ENCODE peak calls at places on chromosomes 7 and 10, in seven cellular contexts. Y is fibroblast of mammary gland, D is AG04450, F is fibroblast of the aortic adventitia, W is keratinocyte, C is prostate gland, P is colonic mucosa. Q is an unnamed sample.
A peak's percentile ranks its signal among the peaks of the same experiment; 100 is the strongest.

GRCh38 chr7:72335561-72336381 is 76.4 kb downstream of the CALN1 start:
- DNase-seq in Y (no peak), D (no peak), F (no peak), W (no peak), C (no peak), P (no peak), Q (no peak)

GRCh38 chr7:140478361-140479061 is 794 bp downstream of the MKRN1 start:
- DNase-seq in Y (peak; percentile 24), D (no peak), F (peak; percentile 42), W (no peak), C (peak; percentile 12), P (peak; percentile 48), Q (peak; percentile 52)

GRCh38 chr7:116258734-116259133 is 48.4 kb downstream of the TES start:
- DNase-seq in Y (peak; percentile 77), D (no peak), F (peak; percentile 84), W (no peak), C (peak; percentile 23), P (peak; percentile 37), Q (peak; percentile 86)

GRCh38 chr7:41134242-41134872 is 568.5 kb downstream of the INHBA start:
- DNase-seq in Y (peak; percentile 59), D (no peak), F (peak; percentile 53), W (no peak), C (no peak), P (no peak), Q (peak; percentile 43)

GRCh38 chr10:51937736-51938135 is 238.3 kb upstream of the CSTF2T start:
- DNase-seq in Y (peak; percentile 89), D (peak; percentile 41), F (peak; percentile 84), W (no peak), C (no peak), P (no peak), Q (peak; percentile 89)

GRCh38 chr10:3398825-3399646 is 226.5 kb upstream of the PITRM1 start:
- DNase-seq in Y (peak; percentile 28), D (no peak), F (no peak), W (no peak), C (no peak), P (no peak), Q (no peak)

GRCh38 chr7:105773030-105773460 is 103.4 kb downstream of the ATXN7L1 start:
- DNase-seq in Y (no peak), D (no peak), F (no peak), W (no peak), C (no peak), P (no peak), Q (no peak)

GRCh38 chr7:36391436-36392198 is 2.0 kb downstream of the ANLN start:
- DNase-seq in Y (no peak), D (no peak), F (no peak), W (no peak), C (no peak), P (no peak), Q (no peak)

GRCh38 chr7:99693427-99694200 is 13.8 kb upstream of the CYP3A5 start:
- DNase-seq in Y (no peak), D (no peak), F (no peak), W (no peak), C (no peak), P (peak; percentile 45), Q (no peak)

GRCh38 chr10:5078781-5079180 is 15.4 kb upstream of the AKR1C3 start:
- DNase-seq in Y (no peak), D (no peak), F (no peak), W (peak; percentile 55), C (no peak), P (no peak), Q (no peak)

GRCh38 chr7:142063551-142064442 is 47.7 kb upstream of the MGAM2 start:
- DNase-seq in Y (no peak), D (no peak), F (peak; percentile 16), W (no peak), C (no peak), P (no peak), Q (no peak)

GRCh38 chr10:116699049-116699782 is 43.1 kb downstream of the HSPA12A start:
- DNase-seq in Y (no peak), D (no peak), F (no peak), W (no peak), C (no peak), P (no peak), Q (no peak)

GRCh38 chr10:116696919-116697318 is 45.4 kb downstream of the HSPA12A start:
- DNase-seq in Y (no peak), D (no peak), F (no peak), W (no peak), C (no peak), P (no peak), Q (no peak)

GRCh38 chr10:116697816-116698215 is 44.5 kb downstream of the HSPA12A start:
- DNase-seq in Y (no peak), D (no peak), F (no peak), W (no peak), C (no peak), P (no peak), Q (no peak)

GRCh38 chr10:116699783-116700150 is 42.6 kb downstream of the HSPA12A start:
- DNase-seq in Y (no peak), D (no peak), F (no peak), W (no peak), C (no peak), P (no peak), Q (no peak)

GRCh38 chr10:116698364-116698763 is 44.0 kb downstream of the HSPA12A start:
- DNase-seq in Y (no peak), D (no peak), F (no peak), W (no peak), C (no peak), P (no peak), Q (no peak)
- H3K4me3 ChIP-seq in Y (no peak overlapping the region), D (no peak overlapping the region), F (no peak overlapping the region), W (no peak overlapping the region), C (no peak overlapping the region), P (no peak overlapping the region), Q (no peak overlapping the region)

GRCh38 chr7:157007470-157008066 is 2.9 kb downstream of the MNX1 start:
- DNase-seq in Y (no peak), D (no peak), F (no peak), W (no peak), C (no peak), P (peak; percentile 77), Q (no peak)

GRCh38 chr7:157004839-157005455 is 5.5 kb downstream of the MNX1 start:
- DNase-seq in Y (no peak), D (no peak), F (no peak), W (no peak), C (no peak), P (no peak), Q (no peak)

GRCh38 chr7:157005456-157006204 is 4.8 kb downstream of the MNX1 start:
- DNase-seq in Y (no peak), D (no peak), F (no peak), W (no peak), C (no peak), P (no peak), Q (no peak)

GRCh38 chr7:157006829-157007469 is 3.5 kb downstream of the MNX1 start:
- DNase-seq in Y (no peak), D (no peak), F (no peak), W (no peak), C (no peak), P (no peak), Q (no peak)

GRCh38 chr7:157006205-157006747 is 4.2 kb downstream of the MNX1 start:
- DNase-seq in Y (no peak), D (no peak), F (no peak), W (no peak), C (no peak), P (peak; percentile 72), Q (no peak)
- H3K4me3 ChIP-seq in Y (no peak overlapping the region), D (no peak overlapping the region), F (no peak overlapping the region), W (no peak overlapping the region), C (no peak overlapping the region), P (no peak overlapping the region), Q (no peak overlapping the region)

GRCh38 chr10:110335314-110336064 is 30.8 kb upstream of the SMNDC1 start:
- DNase-seq in Y (no peak), D (no peak), F (no peak), W (no peak), C (no peak), P (no peak), Q (no peak)
- H3K4me3 ChIP-seq in Y (no peak overlapping the region), D (no peak overlapping the region), F (no peak overlapping the region), W (peak overlapping the region; percentile 43), C (no peak overlapping the region), P (no peak overlapping the region), Q (no peak overlapping the region)

DNA sequence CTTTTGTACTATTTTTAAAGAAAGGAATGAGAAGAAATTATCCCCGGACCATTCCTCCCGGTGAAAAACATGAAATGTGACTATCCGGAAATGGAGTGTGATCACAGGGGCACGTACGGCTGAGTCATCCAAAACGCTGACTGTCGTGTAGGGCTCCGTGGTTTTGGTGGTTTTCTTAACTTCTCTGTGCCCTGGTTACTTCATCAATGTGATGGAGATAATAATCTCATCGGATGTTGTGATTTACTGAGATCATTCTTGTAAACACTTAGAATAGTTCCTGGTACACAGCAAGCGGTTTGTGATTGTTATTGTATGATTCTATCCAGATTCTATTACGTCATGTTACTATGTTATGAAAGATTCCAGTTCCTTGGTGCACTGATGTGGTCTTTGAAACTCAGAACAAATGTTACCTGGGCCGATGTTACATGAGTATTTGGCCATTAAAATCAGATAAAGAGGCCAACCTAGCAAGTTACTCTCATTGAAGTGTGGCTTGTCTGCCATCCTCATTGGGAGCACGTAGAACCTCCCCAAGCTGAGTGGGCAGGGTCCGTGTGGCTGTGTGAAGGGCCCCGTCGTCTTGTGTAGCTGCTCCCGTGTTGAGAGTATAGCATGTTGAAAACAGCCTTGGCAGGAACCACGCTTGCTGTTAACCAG is 99.5 kb downstream of the CAMK1D start:
- DNase-seq in Y (peak; percentile 74), D (peak; percentile 69), F (peak; percentile 72), W (no peak), C (no peak), P (no peak), Q (peak; percentile 94)
- H3K4me3 ChIP-seq in Y (no peak overlapping the region), D (no peak overlapping the region), F (no peak overlapping the region), W (no peak overlapping the region), C (no peak overlapping the region), P (no peak overlapping the region), Q (peak overlapping the region; percentile 0)

GRCh38 chr10:63132651-63133055 is 475 bp upstream of the NRBF2 start:
- DNase-seq in Y (no peak), D (no peak), F (no peak), W (no peak), C (no peak), P (no peak), Q (no peak)
- H3K4me3 ChIP-seq in Y (peak overlapping the region; percentile 20), D (peak overlapping the region; percentile 93), F (peak overlapping the region; percentile 96), W (peak overlapping the region; percentile 23), C (peak overlapping the region; percentile 96), P (peak overlapping the region; percentile 91), Q (no peak overlapping the region)